ENCODE peak calls at places on chromosomes 3 and 15, in five cellular contexts. One of them, this sample, is unnamed.

GRCh38 chr3:196339493-196340254 is 1.5 kb upstream of the TM4SF19 start:
- DNase-seq in Peyer's patch: no peak
- DNase-seq in heart left ventricle: no peak
- DNase-seq in sigmoid colon: no peak
- DNase-seq in SJSA1: peak; percentile 63
- DNase-seq in this sample: peak; percentile 53

GRCh38 chr15:32636908-32637567 is 4.5 kb upstream of the SCG5 start:
- DNase-seq in Peyer's patch: no peak
- DNase-seq in heart left ventricle: no peak
- DNase-seq in sigmoid colon: no peak
- DNase-seq in SJSA1: no peak
- DNase-seq in this sample: no peak

GRCh38 chr3:197878427-197878826 is 71.6 kb upstream of the RPL35A start:
- DNase-seq in Peyer's patch: no peak
- DNase-seq in heart left ventricle: no peak
- DNase-seq in sigmoid colon: no peak
- DNase-seq in SJSA1: no peak
- DNase-seq in this sample: no peak

GRCh38 chr3:155031191-155031590 is 48.9 kb upstream of the MME start:
- DNase-seq in Peyer's patch: no peak
- DNase-seq in heart left ventricle: no peak
- DNase-seq in sigmoid colon: no peak
- DNase-seq in SJSA1: no peak
- DNase-seq in this sample: no peak

GRCh38 chr3:14522129-14522691 is 17.9 kb downstream of the GRIP2 start:
- DNase-seq in Peyer's patch: no peak
- DNase-seq in heart left ventricle: peak; percentile 79
- DNase-seq in sigmoid colon: peak; percentile 65
- DNase-seq in SJSA1: no peak
- DNase-seq in this sample: no peak

GRCh38 chr3:4977001-4977888 is 2.0 kb upstream of the BHLHE40 start:
- DNase-seq in Peyer's patch: peak; percentile 79
- DNase-seq in heart left ventricle: peak; percentile 91
- DNase-seq in sigmoid colon: peak; percentile 91
- DNase-seq in SJSA1: peak; percentile 64
- DNase-seq in this sample: peak; percentile 95

GRCh38 chr3:169299897-169300296 is 363.6 kb downstream of the MECOM start:
- DNase-seq in Peyer's patch: no peak
- DNase-seq in heart left ventricle: no peak
- DNase-seq in sigmoid colon: no peak
- DNase-seq in SJSA1: no peak
- DNase-seq in this sample: no peak

GRCh38 chr3:52851348-52851747 is 16.5 kb upstream of the MUSTN1 start:
- DNase-seq in Peyer's patch: no peak
- DNase-seq in heart left ventricle: no peak
- DNase-seq in sigmoid colon: no peak
- DNase-seq in SJSA1: no peak
- DNase-seq in this sample: peak; percentile 12

GRCh38 chr3:129558772-129559564 is 16.0 kb downstream of the H1-8 start:
- DNase-seq in Peyer's patch: no peak
- DNase-seq in heart left ventricle: no peak
- DNase-seq in sigmoid colon: no peak
- DNase-seq in SJSA1: peak; percentile 90
- DNase-seq in this sample: no peak

GRCh38 chr15:52143862-52144261 is 31.3 kb upstream of the BCL2L10 start:
- DNase-seq in Peyer's patch: no peak
- DNase-seq in heart left ventricle: no peak
- DNase-seq in sigmoid colon: no peak
- DNase-seq in SJSA1: peak; percentile 99
- DNase-seq in this sample: peak; percentile 35

GRCh38 chr15:58295637-58296036 is 136.2 kb upstream of the LIPC start:
- DNase-seq in Peyer's patch: no peak
- DNase-seq in heart left ventricle: no peak
- DNase-seq in sigmoid colon: no peak
- DNase-seq in SJSA1: no peak
- DNase-seq in this sample: no peak

GRCh38 chr3:161649900-161650484 is 153.4 kb downstream of the OTOL1 start:
- DNase-seq in Peyer's patch: no peak
- DNase-seq in heart left ventricle: no peak
- DNase-seq in sigmoid colon: no peak
- DNase-seq in SJSA1: no peak
- DNase-seq in this sample: no peak

GRCh38 chr3:11910971-11911531 is 64.4 kb upstream of the TAMM41 start:
- DNase-seq in Peyer's patch: no peak
- DNase-seq in heart left ventricle: no peak
- DNase-seq in sigmoid colon: no peak
- DNase-seq in SJSA1: no peak
- DNase-seq in this sample: no peak

GRCh38 chr15:43828061-43828657 is 1.4 kb downstream of the WDR76 start:
- DNase-seq in Peyer's patch: no peak
- DNase-seq in heart left ventricle: no peak
- DNase-seq in sigmoid colon: no peak
- DNase-seq in SJSA1: no peak
- DNase-seq in this sample: no peak

GRCh38 chr3:53974314-53974713 is 82.7 kb upstream of the SELENOK start:
- DNase-seq in Peyer's patch: no peak
- DNase-seq in heart left ventricle: no peak
- DNase-seq in sigmoid colon: no peak
- DNase-seq in SJSA1: no peak
- DNase-seq in this sample: no peak

GRCh38 chr3:22495241-22495640 is 707.9 kb upstream of the UBE2E2 start:
- DNase-seq in Peyer's patch: no peak
- DNase-seq in heart left ventricle: no peak
- DNase-seq in sigmoid colon: no peak
- DNase-seq in SJSA1: no peak
- DNase-seq in this sample: no peak

GRCh38 chr3:172840463-172840862 is 89.9 kb downstream of the ECT2 start:
- DNase-seq in Peyer's patch: no peak
- DNase-seq in heart left ventricle: no peak
- DNase-seq in sigmoid colon: no peak
- DNase-seq in SJSA1: no peak
- DNase-seq in this sample: no peak

GRCh38 chr15:65278480-65278879 is 8.2 kb downstream of the PARP16 start:
- DNase-seq in Peyer's patch: no peak
- DNase-seq in heart left ventricle: no peak
- DNase-seq in sigmoid colon: no peak
- DNase-seq in SJSA1: no peak
- DNase-seq in this sample: no peak

GRCh38 chr3:32200991-32201758 is 37.3 kb upstream of the CMTM8 start:
- DNase-seq in Peyer's patch: no peak
- DNase-seq in heart left ventricle: peak; percentile 66
- DNase-seq in sigmoid colon: no peak
- DNase-seq in SJSA1: no peak
- DNase-seq in this sample: no peak

GRCh38 chr3:42499478-42499871 is 3.0 kb upstream of the VIPR1 start:
- DNase-seq in Peyer's patch: no peak
- DNase-seq in heart left ventricle: no peak
- DNase-seq in sigmoid colon: peak; percentile 44
- DNase-seq in SJSA1: peak; percentile 8
- DNase-seq in this sample: no peak

GRCh38 chr3:7957024-7957423 is 544.6 kb upstream of the LMCD1 start:
- DNase-seq in Peyer's patch: no peak
- DNase-seq in heart left ventricle: no peak
- DNase-seq in sigmoid colon: no peak
- DNase-seq in SJSA1: no peak
- DNase-seq in this sample: no peak

GRCh38 chr15:78167227-78167888 is 18.2 kb downstream of the IDH3A start:
- DNase-seq in Peyer's patch: peak; percentile 40
- DNase-seq in heart left ventricle: no peak
- DNase-seq in sigmoid colon: no peak
- DNase-seq in SJSA1: no peak
- DNase-seq in this sample: no peak

GRCh38 chr3:73625124-73625665 is 454 bp upstream of the PDZRN3 start:
- DNase-seq in Peyer's patch: no peak
- DNase-seq in heart left ventricle: no peak
- DNase-seq in sigmoid colon: no peak
- DNase-seq in SJSA1: no peak
- DNase-seq in this sample: no peak

GRCh38 chr15:48112242-48112641 is 8.5 kb upstream of the SLC24A5 start:
- DNase-seq in Peyer's patch: no peak
- DNase-seq in heart left ventricle: no peak
- DNase-seq in sigmoid colon: no peak
- DNase-seq in SJSA1: no peak
- DNase-seq in this sample: peak; percentile 12

GRCh38 chr15:60179786-60180391 is 175.8 kb downstream of the FOXB1 start:
- DNase-seq in Peyer's patch: peak; percentile 33
- DNase-seq in heart left ventricle: no peak
- DNase-seq in sigmoid colon: no peak
- DNase-seq in SJSA1: no peak
- DNase-seq in this sample: peak; percentile 32

GRCh38 chr3:168241156-168241555 is 145.4 kb upstream of the GOLIM4 start:
- DNase-seq in Peyer's patch: no peak
- DNase-seq in heart left ventricle: no peak
- DNase-seq in sigmoid colon: no peak
- DNase-seq in SJSA1: no peak
- DNase-seq in this sample: no peak

GRCh38 chr15:90561344-90562244 is 31.9 kb downstream of the CRTC3 start:
- DNase-seq in Peyer's patch: no peak
- DNase-seq in heart left ventricle: no peak
- DNase-seq in sigmoid colon: no peak
- DNase-seq in SJSA1: no peak
- DNase-seq in this sample: no peak

GRCh38 chr3:184816654-184817053 is 4.7 kb downstream of the VPS8 start:
- DNase-seq in Peyer's patch: no peak
- DNase-seq in heart left ventricle: no peak
- DNase-seq in sigmoid colon: no peak
- DNase-seq in SJSA1: no peak
- DNase-seq in this sample: no peak

GRCh38 chr3:50321844-50322385 is 630 bp downstream of the HYAL2 start:
- DNase-seq in Peyer's patch: no peak
- DNase-seq in heart left ventricle: no peak
- DNase-seq in sigmoid colon: no peak
- DNase-seq in SJSA1: no peak
- DNase-seq in this sample: no peak

GRCh38 chr3:15753056-15753710 is 44.6 kb downstream of the ANKRD28 start:
- DNase-seq in Peyer's patch: no peak
- DNase-seq in heart left ventricle: no peak
- DNase-seq in sigmoid colon: no peak
- DNase-seq in SJSA1: no peak
- DNase-seq in this sample: no peak

GRCh38 chr15:81302605-81303204 is 21.2 kb downstream of the STARD5 start:
- DNase-seq in Peyer's patch: peak; percentile 46
- DNase-seq in heart left ventricle: no peak
- DNase-seq in sigmoid colon: no peak
- DNase-seq in SJSA1: no peak
- DNase-seq in this sample: no peak
- H3K4me1 ChIP-seq in Peyer's patch: peaks cover 9% of the 10 kb centered on the region
- H3K4me1 ChIP-seq in heart left ventricle: peaks cover 11% of the 10 kb centered on the region
- H3K4me1 ChIP-seq in sigmoid colon: no peaks in the 10 kb centered on the region
- H3K4me1 ChIP-seq in SJSA1: peaks cover 5% of the 10 kb centered on the region
- H3K4me1 ChIP-seq in this sample: peaks cover 24% of the 10 kb centered on the region

DNA sequence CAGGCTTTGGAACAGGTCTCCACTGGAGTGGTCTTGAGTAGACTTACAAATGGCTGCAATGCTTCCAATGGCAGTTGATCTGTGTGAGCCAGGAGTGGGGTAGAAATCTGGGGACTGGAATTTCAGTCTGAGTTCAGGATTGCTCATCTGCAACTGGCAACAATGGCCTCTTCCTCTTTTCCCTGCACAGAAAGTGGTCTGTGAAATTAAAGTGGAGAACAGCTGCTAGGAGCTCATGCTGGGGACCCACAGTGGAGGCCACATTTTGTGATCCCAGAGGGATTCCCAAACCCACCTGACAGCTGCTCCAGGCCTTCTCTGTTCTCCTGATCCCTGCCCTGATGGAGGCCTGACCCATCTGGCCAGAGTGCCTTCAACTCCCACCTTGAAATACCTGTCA is 49.6 kb downstream of the CEMIP start:
- DNase-seq in Peyer's patch: no peak
- DNase-seq in heart left ventricle: no peak
- DNase-seq in sigmoid colon: no peak
- DNase-seq in SJSA1: no peak
- DNase-seq in this sample: no peak
- H3K4me1 ChIP-seq in Peyer's patch: no peaks in the 10 kb centered on the region
- H3K4me1 ChIP-seq in heart left ventricle: no peaks in the 10 kb centered on the region
- H3K4me1 ChIP-seq in sigmoid colon: no peaks in the 10 kb centered on the region
- H3K4me1 ChIP-seq in SJSA1: no peaks in the 10 kb centered on the region
- H3K4me1 ChIP-seq in this sample: peaks cover 2% of the 10 kb centered on the region

GRCh38 chr15:67820147-67820991 is 4.9 kb upstream of the SKOR1 start:
- DNase-seq in Peyer's patch: no peak
- DNase-seq in heart left ventricle: no peak
- DNase-seq in sigmoid colon: no peak
- DNase-seq in SJSA1: no peak
- DNase-seq in this sample: no peak

GRCh38 chr15:67822537-67823370 is 2.6 kb upstream of the SKOR1 start:
- DNase-seq in Peyer's patch: no peak
- DNase-seq in heart left ventricle: no peak
- DNase-seq in sigmoid colon: no peak
- DNase-seq in SJSA1: no peak
- DNase-seq in this sample: no peak

GRCh38 chr15:67821784-67822451 is 3.4 kb upstream of the SKOR1 start:
- DNase-seq in Peyer's patch: no peak
- DNase-seq in heart left ventricle: no peak
- DNase-seq in sigmoid colon: no peak
- DNase-seq in SJSA1: no peak
- DNase-seq in this sample: no peak

GRCh38 chr15:67819636-67820035 is 5.7 kb upstream of the SKOR1 start:
- DNase-seq in Peyer's patch: no peak
- DNase-seq in heart left ventricle: no peak
- DNase-seq in sigmoid colon: no peak
- DNase-seq in SJSA1: no peak
- DNase-seq in this sample: no peak

GRCh38 chr15:67820992-67821783 is 4.1 kb upstream of the SKOR1 start:
- DNase-seq in Peyer's patch: no peak
- DNase-seq in heart left ventricle: peak; percentile 79
- DNase-seq in sigmoid colon: no peak
- DNase-seq in SJSA1: peak; percentile 65
- DNase-seq in this sample: peak; percentile 39
- H3K4me1 ChIP-seq in Peyer's patch: peaks cover 21% of the 10 kb centered on the region
- H3K4me1 ChIP-seq in heart left ventricle: peaks cover 10% of the 10 kb centered on the region
- H3K4me1 ChIP-seq in sigmoid colon: no peaks in the 10 kb centered on the region
- H3K4me1 ChIP-seq in SJSA1: peaks cover 4% of the 10 kb centered on the region
- H3K4me1 ChIP-seq in this sample: no peaks in the 10 kb centered on the region

GRCh38 chr3:65847947-65848346 is 190.8 kb downstream of the MAGI1 start:
- DNase-seq in Peyer's patch: no peak
- DNase-seq in heart left ventricle: no peak
- DNase-seq in sigmoid colon: no peak
- DNase-seq in SJSA1: no peak
- DNase-seq in this sample: no peak
- H3K4me1 ChIP-seq in Peyer's patch: no peaks in the 10 kb centered on the region
- H3K4me1 ChIP-seq in heart left ventricle: no peaks in the 10 kb centered on the region
- H3K4me1 ChIP-seq in sigmoid colon: no peaks in the 10 kb centered on the region
- H3K4me1 ChIP-seq in SJSA1: no peaks in the 10 kb centered on the region
- H3K4me1 ChIP-seq in this sample: peaks cover 5% of the 10 kb centered on the region

GRCh38 chr3:66432767-66433521 is 67.9 kb downstream of the LRIG1 start:
- DNase-seq in Peyer's patch: no peak
- DNase-seq in heart left ventricle: no peak
- DNase-seq in sigmoid colon: peak; percentile 66
- DNase-seq in SJSA1: no peak
- DNase-seq in this sample: no peak
- H3K4me1 ChIP-seq in Peyer's patch: no peaks in the 10 kb centered on the region
- H3K4me1 ChIP-seq in heart left ventricle: peaks cover 50% of the 10 kb centered on the region
- H3K4me1 ChIP-seq in sigmoid colon: no peaks in the 10 kb centered on the region
- H3K4me1 ChIP-seq in SJSA1: peaks cover 13% of the 10 kb centered on the region
- H3K4me1 ChIP-seq in this sample: peaks cover 37% of the 10 kb centered on the region

This sample was measured in mammary epithelial cell.